ENCODE peak calls at places on chromosomes 12 and 14, in ten cellular contexts. One of them, this sample, is unnamed.

GRCh38 chr14:60343571-60344071 is 94.6 kb downstream of the PPM1A start:
- DNase-seq in fibroblast of mammary gland: no peak
- DNase-seq in BE2C: no peak
- DNase-seq in endothelial cell of umbilical vein: no peak
- DNase-seq in A549: no peak
- DNase-seq in dorsolateral prefrontal cortex: no peak
- DNase-seq in GM23338: no peak
- DNase-seq in IMR-90: no peak
- DNase-seq in body of pancreas: no peak
- DNase-seq in left lung: no peak
- DNase-seq in this sample: no peak

GRCh38 chr12:93448796-93449195 is 7.0 kb upstream of the UBE2N start:
- DNase-seq in fibroblast of mammary gland: no peak
- DNase-seq in BE2C: no peak
- DNase-seq in endothelial cell of umbilical vein: no peak
- DNase-seq in A549: no peak
- DNase-seq in dorsolateral prefrontal cortex: no peak
- DNase-seq in GM23338: no peak
- DNase-seq in IMR-90: no peak
- DNase-seq in body of pancreas: peak
- DNase-seq in left lung: no peak
- DNase-seq in this sample: peak

GRCh38 chr12:115343601-115344000 is 659.6 kb upstream of the TBX3 start:
- DNase-seq in fibroblast of mammary gland: no peak
- DNase-seq in BE2C: no peak
- DNase-seq in endothelial cell of umbilical vein: no peak
- DNase-seq in A549: no peak
- DNase-seq in dorsolateral prefrontal cortex: no peak
- DNase-seq in GM23338: no peak
- DNase-seq in IMR-90: no peak
- DNase-seq in body of pancreas: no peak
- DNase-seq in left lung: no peak
- DNase-seq in this sample: no peak

GRCh38 chr12:67414011-67414715 is 145.0 kb downstream of the CAND1 start:
- DNase-seq in fibroblast of mammary gland: no peak
- DNase-seq in BE2C: no peak
- DNase-seq in endothelial cell of umbilical vein: no peak
- DNase-seq in A549: no peak
- DNase-seq in dorsolateral prefrontal cortex: no peak
- DNase-seq in GM23338: peak
- DNase-seq in IMR-90: no peak
- DNase-seq in body of pancreas: no peak
- DNase-seq in left lung: no peak
- DNase-seq in this sample: no peak

GRCh38 chr12:110501378-110501721 is 561 bp downstream of the VPS29 start:
- DNase-seq in fibroblast of mammary gland: peak
- DNase-seq in BE2C: peak
- DNase-seq in endothelial cell of umbilical vein: peak
- DNase-seq in A549: peak
- DNase-seq in dorsolateral prefrontal cortex: no peak
- DNase-seq in GM23338: peak
- DNase-seq in IMR-90: peak
- DNase-seq in body of pancreas: no peak
- DNase-seq in left lung: no peak
- DNase-seq in this sample: peak

GRCh38 chr12:55188974-55189556 is 31.8 kb upstream of the OR10A7 start:
- DNase-seq in fibroblast of mammary gland: peak
- DNase-seq in BE2C: peak
- DNase-seq in endothelial cell of umbilical vein: peak
- DNase-seq in A549: peak
- DNase-seq in dorsolateral prefrontal cortex: no peak
- DNase-seq in GM23338: peak
- DNase-seq in IMR-90: peak
- DNase-seq in body of pancreas: peak
- DNase-seq in left lung: no peak
- DNase-seq in this sample: peak

GRCh38 chr14:30874120-30874998 is at the start of gene COCH:
- DNase-seq in fibroblast of mammary gland: no peak
- DNase-seq in BE2C: peak
- DNase-seq in endothelial cell of umbilical vein: no peak
- DNase-seq in A549: peak
- DNase-seq in dorsolateral prefrontal cortex: no peak
- DNase-seq in GM23338: peak
- DNase-seq in IMR-90: no peak
- DNase-seq in body of pancreas: peak
- DNase-seq in left lung: no peak
- DNase-seq in this sample: no peak

GRCh38 chr12:5586201-5586600 is 154.3 kb downstream of the NTF3 start:
- DNase-seq in fibroblast of mammary gland: no peak
- DNase-seq in BE2C: no peak
- DNase-seq in endothelial cell of umbilical vein: peak
- DNase-seq in A549: no peak
- DNase-seq in dorsolateral prefrontal cortex: no peak
- DNase-seq in GM23338: no peak
- DNase-seq in IMR-90: peak
- DNase-seq in body of pancreas: no peak
- DNase-seq in left lung: no peak
- DNase-seq in this sample: peak

GRCh38 chr14:72665259-72665658 is 228.6 kb downstream of the DPF3 start:
- DNase-seq in fibroblast of mammary gland: peak
- DNase-seq in BE2C: no peak
- DNase-seq in endothelial cell of umbilical vein: peak
- DNase-seq in A549: peak
- DNase-seq in dorsolateral prefrontal cortex: no peak
- DNase-seq in GM23338: no peak
- DNase-seq in IMR-90: peak
- DNase-seq in body of pancreas: no peak
- DNase-seq in left lung: no peak
- DNase-seq in this sample: peak

GRCh38 chr14:21525571-21525970 is 575 bp downstream of the SALL2 start:
- DNase-seq in fibroblast of mammary gland: peak
- DNase-seq in BE2C: no peak
- DNase-seq in endothelial cell of umbilical vein: no peak
- DNase-seq in A549: no peak
- DNase-seq in dorsolateral prefrontal cortex: no peak
- DNase-seq in GM23338: peak
- DNase-seq in IMR-90: peak
- DNase-seq in body of pancreas: no peak
- DNase-seq in left lung: no peak
- DNase-seq in this sample: peak

GRCh38 chr14:59464651-59465569 is at the start of gene GPR135:
- DNase-seq in fibroblast of mammary gland: peak
- DNase-seq in BE2C: peak
- DNase-seq in endothelial cell of umbilical vein: peak
- DNase-seq in A549: no peak
- DNase-seq in dorsolateral prefrontal cortex: peak
- DNase-seq in GM23338: peak
- DNase-seq in IMR-90: peak
- DNase-seq in body of pancreas: peak
- DNase-seq in left lung: peak
- DNase-seq in this sample: peak

GRCh38 chr12:2751686-2752085 is 43.1 kb upstream of the FKBP4 start:
- DNase-seq in fibroblast of mammary gland: no peak
- DNase-seq in BE2C: no peak
- DNase-seq in endothelial cell of umbilical vein: no peak
- DNase-seq in A549: no peak
- DNase-seq in dorsolateral prefrontal cortex: no peak
- DNase-seq in GM23338: peak
- DNase-seq in IMR-90: no peak
- DNase-seq in body of pancreas: no peak
- DNase-seq in left lung: no peak
- DNase-seq in this sample: no peak
- TF ChIP-seq CTCF in fibroblast of mammary gland: no peak
- TF ChIP-seq CTCF in BE2C: peak
- TF ChIP-seq CTCF in endothelial cell of umbilical vein: no peak
- TF ChIP-seq CTCF in A549: no peak
- TF ChIP-seq CTCF in dorsolateral prefrontal cortex: no peak
- TF ChIP-seq CTCF in GM23338: peak
- TF ChIP-seq CTCF in IMR-90: no peak
- TF ChIP-seq CTCF in body of pancreas: no peak
- TF ChIP-seq CTCF in left lung: no peak
- TF ChIP-seq CTCF in this sample: no peak

GRCh38 chr14:50985124-50985815 is 41.0 kb upstream of the PYGL start:
- DNase-seq in fibroblast of mammary gland: peak
- DNase-seq in BE2C: no peak
- DNase-seq in endothelial cell of umbilical vein: no peak
- DNase-seq in A549: no peak
- DNase-seq in dorsolateral prefrontal cortex: no peak
- DNase-seq in GM23338: no peak
- DNase-seq in IMR-90: no peak
- DNase-seq in body of pancreas: no peak
- DNase-seq in left lung: no peak
- DNase-seq in this sample: peak

GRCh38 chr14:50980451-50980850 is 36.2 kb upstream of the PYGL start:
- DNase-seq in fibroblast of mammary gland: no peak
- DNase-seq in BE2C: no peak
- DNase-seq in endothelial cell of umbilical vein: no peak
- DNase-seq in A549: no peak
- DNase-seq in dorsolateral prefrontal cortex: no peak
- DNase-seq in GM23338: no peak
- DNase-seq in IMR-90: no peak
- DNase-seq in body of pancreas: no peak
- DNase-seq in left lung: no peak
- DNase-seq in this sample: no peak

GRCh38 chr14:50984061-50984710 is 39.9 kb upstream of the PYGL start:
- DNase-seq in fibroblast of mammary gland: no peak
- DNase-seq in BE2C: no peak
- DNase-seq in endothelial cell of umbilical vein: no peak
- DNase-seq in A549: no peak
- DNase-seq in dorsolateral prefrontal cortex: no peak
- DNase-seq in GM23338: no peak
- DNase-seq in IMR-90: no peak
- DNase-seq in body of pancreas: no peak
- DNase-seq in left lung: no peak
- DNase-seq in this sample: no peak

DNA sequence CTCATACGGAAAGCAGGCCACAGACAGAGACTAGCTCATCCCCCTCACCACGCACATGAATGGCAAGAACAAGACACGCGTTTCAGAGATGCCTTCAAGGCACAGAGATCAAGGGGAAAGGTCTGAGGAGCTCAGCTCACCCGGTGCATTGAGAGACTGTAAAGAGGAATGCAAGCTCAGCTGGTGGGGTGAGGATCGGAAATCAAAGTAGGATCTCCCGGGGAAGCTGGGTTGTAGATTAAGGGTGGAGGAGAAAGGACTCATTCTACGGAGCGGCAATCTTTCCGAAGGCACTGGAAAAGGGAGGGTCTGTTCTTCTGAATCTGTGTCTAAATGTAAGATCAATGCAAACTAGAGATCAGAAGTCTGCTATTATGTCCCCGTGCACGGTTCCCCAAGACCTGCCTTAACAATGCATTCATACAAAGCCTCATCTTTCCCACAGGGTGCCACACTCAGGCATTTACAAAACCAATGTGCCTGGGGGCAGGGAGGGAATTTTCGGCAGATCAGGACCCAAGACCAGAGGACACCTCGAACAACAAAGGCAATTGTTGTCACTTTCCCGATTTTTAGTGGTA is 41.6 kb upstream of the PYGL start:
- DNase-seq in fibroblast of mammary gland: no peak
- DNase-seq in BE2C: no peak
- DNase-seq in endothelial cell of umbilical vein: no peak
- DNase-seq in A549: no peak
- DNase-seq in dorsolateral prefrontal cortex: no peak
- DNase-seq in GM23338: peak
- DNase-seq in IMR-90: no peak
- DNase-seq in body of pancreas: no peak
- DNase-seq in left lung: no peak
- DNase-seq in this sample: no peak
- H3K4me3 ChIP-seq in fibroblast of mammary gland: no peak
- H3K4me3 ChIP-seq in BE2C: no peak
- H3K4me3 ChIP-seq in endothelial cell of umbilical vein: no peak
- H3K4me3 ChIP-seq in A549: no peak
- H3K4me3 ChIP-seq in dorsolateral prefrontal cortex: peak
- H3K4me3 ChIP-seq in GM23338: peak
- H3K4me3 ChIP-seq in IMR-90: no peak
- H3K4me3 ChIP-seq in body of pancreas: no peak
- H3K4me3 ChIP-seq in left lung: no peak
- H3K4me3 ChIP-seq in this sample: no peak

GRCh38 chr12:124721501-124722154 is 142.0 kb downstream of the SCARB1 start:
- DNase-seq in fibroblast of mammary gland: no peak
- DNase-seq in BE2C: no peak
- DNase-seq in endothelial cell of umbilical vein: no peak
- DNase-seq in A549: no peak
- DNase-seq in dorsolateral prefrontal cortex: no peak
- DNase-seq in GM23338: no peak
- DNase-seq in IMR-90: peak
- DNase-seq in body of pancreas: no peak
- DNase-seq in left lung: no peak
- DNase-seq in this sample: no peak

GRCh38 chr12:124720687-124721500 is 142.8 kb downstream of the SCARB1 start:
- DNase-seq in fibroblast of mammary gland: peak
- DNase-seq in BE2C: peak
- DNase-seq in endothelial cell of umbilical vein: peak
- DNase-seq in A549: no peak
- DNase-seq in dorsolateral prefrontal cortex: no peak
- DNase-seq in GM23338: no peak
- DNase-seq in IMR-90: peak
- DNase-seq in body of pancreas: peak
- DNase-seq in left lung: no peak
- DNase-seq in this sample: peak

GRCh38 chr12:124718458-124718857 is 145.2 kb downstream of the SCARB1 start:
- DNase-seq in fibroblast of mammary gland: no peak
- DNase-seq in BE2C: no peak
- DNase-seq in endothelial cell of umbilical vein: no peak
- DNase-seq in A549: no peak
- DNase-seq in dorsolateral prefrontal cortex: no peak
- DNase-seq in GM23338: no peak
- DNase-seq in IMR-90: no peak
- DNase-seq in body of pancreas: no peak
- DNase-seq in left lung: no peak
- DNase-seq in this sample: no peak

GRCh38 chr12:124718052-124718451 is 145.6 kb downstream of the SCARB1 start:
- DNase-seq in fibroblast of mammary gland: no peak
- DNase-seq in BE2C: no peak
- DNase-seq in endothelial cell of umbilical vein: no peak
- DNase-seq in A549: no peak
- DNase-seq in dorsolateral prefrontal cortex: no peak
- DNase-seq in GM23338: no peak
- DNase-seq in IMR-90: no peak
- DNase-seq in body of pancreas: no peak
- DNase-seq in left lung: no peak
- DNase-seq in this sample: no peak

GRCh38 chr12:124720019-124720686 is 143.5 kb downstream of the SCARB1 start:
- DNase-seq in fibroblast of mammary gland: peak
- DNase-seq in BE2C: peak
- DNase-seq in endothelial cell of umbilical vein: peak
- DNase-seq in A549: peak
- DNase-seq in dorsolateral prefrontal cortex: no peak
- DNase-seq in GM23338: no peak
- DNase-seq in IMR-90: peak
- DNase-seq in body of pancreas: no peak
- DNase-seq in left lung: no peak
- DNase-seq in this sample: peak
- TF ChIP-seq CTCF in fibroblast of mammary gland: peak
- TF ChIP-seq CTCF in BE2C: peak
- TF ChIP-seq CTCF in endothelial cell of umbilical vein: peak
- TF ChIP-seq CTCF in A549: peak
- TF ChIP-seq CTCF in dorsolateral prefrontal cortex: peak
- TF ChIP-seq CTCF in GM23338: peak
- TF ChIP-seq CTCF in IMR-90: peak
- TF ChIP-seq CTCF in body of pancreas: peak
- TF ChIP-seq CTCF in left lung: no peak
- TF ChIP-seq CTCF in this sample: peak

GRCh38 chr14:28143340-28143739 is 623.2 kb upstream of the FOXG1 start:
- DNase-seq in fibroblast of mammary gland: no peak
- DNase-seq in BE2C: no peak
- DNase-seq in endothelial cell of umbilical vein: no peak
- DNase-seq in A549: no peak
- DNase-seq in dorsolateral prefrontal cortex: no peak
- DNase-seq in GM23338: peak
- DNase-seq in IMR-90: no peak
- DNase-seq in body of pancreas: no peak
- DNase-seq in left lung: no peak
- DNase-seq in this sample: no peak
- H3K4me3 ChIP-seq in fibroblast of mammary gland: no peak
- H3K4me3 ChIP-seq in BE2C: peak
- H3K4me3 ChIP-seq in endothelial cell of umbilical vein: no peak
- H3K4me3 ChIP-seq in A549: no peak
- H3K4me3 ChIP-seq in dorsolateral prefrontal cortex: peak
- H3K4me3 ChIP-seq in GM23338: no peak
- H3K4me3 ChIP-seq in IMR-90: no peak
- H3K4me3 ChIP-seq in body of pancreas: no peak
- H3K4me3 ChIP-seq in left lung: no peak
- H3K4me3 ChIP-seq in this sample: no peak

This sample was measured in epithelial cell of esophagus.